ENCODE peak calls at places on chromosomes 5 and 9, in six cellular contexts. One of them, this sample, is unnamed.
A peak's percentile ranks its signal among the peaks of the same experiment; 100 is the strongest.

GRCh38 chr5:958701-959571 is 49.7 kb upstream of the NKD2 start:
- DNase-seq in upper lobe of left lung: peak; percentile 42
- DNase-seq in sigmoid colon: no peak
- DNase-seq in transverse colon: peak; percentile 27
- DNase-seq in HFFc6: no peak
- DNase-seq in lung: peak; percentile 63
- DNase-seq in this sample: no peak

GRCh38 chr5:82163459-82164108 is 114.6 kb downstream of the RPS23 start:
- DNase-seq in upper lobe of left lung: no peak
- DNase-seq in sigmoid colon: no peak
- DNase-seq in transverse colon: no peak
- DNase-seq in HFFc6: no peak
- DNase-seq in lung: no peak
- DNase-seq in this sample: no peak

GRCh38 chr5:116411101-116411571 is 163.5 kb downstream of the SEMA6A start:
- DNase-seq in upper lobe of left lung: no peak
- DNase-seq in sigmoid colon: peak; percentile 66
- DNase-seq in transverse colon: no peak
- DNase-seq in HFFc6: no peak
- DNase-seq in lung: no peak
- DNase-seq in this sample: no peak

GRCh38 chr5:14416709-14417108 is 164.9 kb upstream of the OTULINL start:
- DNase-seq in upper lobe of left lung: no peak
- DNase-seq in sigmoid colon: no peak
- DNase-seq in transverse colon: no peak
- DNase-seq in HFFc6: no peak
- DNase-seq in lung: no peak
- DNase-seq in this sample: no peak

GRCh38 chr5:166111021-166111420 is 2180.4 kb upstream of the WWC1 start:
- DNase-seq in upper lobe of left lung: no peak
- DNase-seq in sigmoid colon: no peak
- DNase-seq in transverse colon: no peak
- DNase-seq in HFFc6: no peak
- DNase-seq in lung: no peak
- DNase-seq in this sample: no peak

GRCh38 chr5:150946351-150946905 is 41.6 kb upstream of the ZNF300 start:
- DNase-seq in upper lobe of left lung: peak; percentile 28
- DNase-seq in sigmoid colon: peak; percentile 94
- DNase-seq in transverse colon: peak; percentile 53
- DNase-seq in HFFc6: no peak
- DNase-seq in lung: peak; percentile 70
- DNase-seq in this sample: no peak

GRCh38 chr9:129287595-129288305 is 109.7 kb upstream of the IER5L start:
- DNase-seq in upper lobe of left lung: no peak
- DNase-seq in sigmoid colon: peak; percentile 29
- DNase-seq in transverse colon: no peak
- DNase-seq in HFFc6: no peak
- DNase-seq in lung: no peak
- DNase-seq in this sample: no peak

GRCh38 chr9:83474631-83475030 is 63.6 kb downstream of the FRMD3 start:
- DNase-seq in upper lobe of left lung: no peak
- DNase-seq in sigmoid colon: no peak
- DNase-seq in transverse colon: no peak
- DNase-seq in HFFc6: no peak
- DNase-seq in lung: no peak
- DNase-seq in this sample: no peak

GRCh38 chr5:9604416-9604815 is 25.7 kb downstream of the TAS2R1 start:
- DNase-seq in upper lobe of left lung: no peak
- DNase-seq in sigmoid colon: no peak
- DNase-seq in transverse colon: no peak
- DNase-seq in HFFc6: no peak
- DNase-seq in lung: no peak
- DNase-seq in this sample: no peak

GRCh38 chr5:83900307-83900706 is 179.7 kb upstream of the HAPLN1 start:
- DNase-seq in upper lobe of left lung: no peak
- DNase-seq in sigmoid colon: no peak
- DNase-seq in transverse colon: no peak
- DNase-seq in HFFc6: no peak
- DNase-seq in lung: no peak
- DNase-seq in this sample: no peak

GRCh38 chr5:86878250-86878649 is 260.5 kb downstream of the COX7C start:
- DNase-seq in upper lobe of left lung: no peak
- DNase-seq in sigmoid colon: no peak
- DNase-seq in transverse colon: no peak
- DNase-seq in HFFc6: no peak
- DNase-seq in lung: no peak
- DNase-seq in this sample: no peak

GRCh38 chr9:2271426-2271825 is 256.3 kb downstream of the SMARCA2 start:
- DNase-seq in upper lobe of left lung: peak; percentile 48
- DNase-seq in sigmoid colon: no peak
- DNase-seq in transverse colon: peak; percentile 10
- DNase-seq in HFFc6: no peak
- DNase-seq in lung: no peak
- DNase-seq in this sample: peak; percentile 45

GRCh38 chr9:129322641-129323375 is 144.7 kb upstream of the IER5L start:
- DNase-seq in upper lobe of left lung: peak; percentile 8
- DNase-seq in sigmoid colon: peak; percentile 33
- DNase-seq in transverse colon: no peak
- DNase-seq in HFFc6: no peak
- DNase-seq in lung: no peak
- DNase-seq in this sample: no peak

GRCh38 chr9:70425192-70425591 is 10.7 kb upstream of the KLF9 start:
- DNase-seq in upper lobe of left lung: no peak
- DNase-seq in sigmoid colon: no peak
- DNase-seq in transverse colon: no peak
- DNase-seq in HFFc6: no peak
- DNase-seq in lung: no peak
- DNase-seq in this sample: no peak

GRCh38 chr5:127909821-127910220 is 173.7 kb upstream of the SLC12A2 start:
- DNase-seq in upper lobe of left lung: no peak
- DNase-seq in sigmoid colon: no peak
- DNase-seq in transverse colon: no peak
- DNase-seq in HFFc6: no peak
- DNase-seq in lung: no peak
- DNase-seq in this sample: no peak

GRCh38 chr9:22088372-22089063 is 79.4 kb upstream of the CDKN2B start:
- DNase-seq in upper lobe of left lung: no peak
- DNase-seq in sigmoid colon: no peak
- DNase-seq in transverse colon: peak; percentile 63
- DNase-seq in HFFc6: no peak
- DNase-seq in lung: no peak
- DNase-seq in this sample: no peak

GRCh38 chr9:135079676-135080075 is 7.8 kb upstream of the OLFM1 start:
- DNase-seq in upper lobe of left lung: peak; percentile 12
- DNase-seq in sigmoid colon: peak; percentile 38
- DNase-seq in transverse colon: peak; percentile 1
- DNase-seq in HFFc6: no peak
- DNase-seq in lung: no peak
- DNase-seq in this sample: no peak

GRCh38 chr9:88799706-88800682 is 191.3 kb upstream of the S1PR3 start:
- DNase-seq in upper lobe of left lung: no peak
- DNase-seq in sigmoid colon: no peak
- DNase-seq in transverse colon: no peak
- DNase-seq in HFFc6: no peak
- DNase-seq in lung: no peak
- DNase-seq in this sample: no peak

GRCh38 chr9:111896942-111897830 is 572 bp downstream of the UGCG start:
- DNase-seq in upper lobe of left lung: peak; percentile 66
- DNase-seq in sigmoid colon: peak; percentile 79
- DNase-seq in transverse colon: peak; percentile 62
- DNase-seq in HFFc6: peak; percentile 15
- DNase-seq in lung: peak; percentile 62
- DNase-seq in this sample: peak; percentile 34

GRCh38 chr9:122190597-122191381 is 31.1 kb downstream of the MORN5 start:
- DNase-seq in upper lobe of left lung: peak; percentile 64
- DNase-seq in sigmoid colon: no peak
- DNase-seq in transverse colon: no peak
- DNase-seq in HFFc6: peak; percentile 41
- DNase-seq in lung: peak; percentile 52
- DNase-seq in this sample: no peak

GRCh38 chr5:174503461-174504265 is 220.7 kb upstream of the MSX2 start:
- DNase-seq in upper lobe of left lung: no peak
- DNase-seq in sigmoid colon: no peak
- DNase-seq in transverse colon: peak; percentile 52
- DNase-seq in HFFc6: peak; percentile 13
- DNase-seq in lung: no peak
- DNase-seq in this sample: no peak

DNA sequence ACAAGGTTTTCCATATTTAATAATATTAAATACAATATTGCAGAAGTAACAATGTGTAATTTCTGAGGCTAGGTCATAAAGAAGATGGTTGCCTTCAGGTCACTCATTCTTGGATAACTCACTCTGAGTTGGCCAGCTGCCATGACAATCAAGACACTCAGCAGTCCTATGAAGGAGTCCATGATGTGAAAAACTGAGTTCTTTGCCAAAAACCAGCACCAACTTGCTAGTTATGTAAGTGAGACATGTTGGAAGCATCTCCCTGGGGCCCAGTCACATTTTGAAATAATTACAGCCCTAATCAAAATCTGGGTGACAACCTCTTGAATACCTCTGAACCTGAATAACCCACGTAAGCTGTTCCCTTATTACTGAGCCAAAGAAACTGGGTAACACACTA is 453.2 kb downstream of the CDH18 start:
- DNase-seq in upper lobe of left lung: no peak
- DNase-seq in sigmoid colon: no peak
- DNase-seq in transverse colon: no peak
- DNase-seq in HFFc6: no peak
- DNase-seq in lung: no peak
- DNase-seq in this sample: no peak
- TF ChIP-seq CTCF in upper lobe of left lung: no peak
- TF ChIP-seq CTCF in sigmoid colon: no peak
- TF ChIP-seq CTCF in transverse colon: no peak
- TF ChIP-seq CTCF in HFFc6: no peak
- TF ChIP-seq CTCF in lung: no peak
- TF ChIP-seq CTCF in this sample: no peak

GRCh38 chr9:99513441-99514112 is 291.5 kb downstream of the SEC61B start:
- DNase-seq in upper lobe of left lung: peak; percentile 23
- DNase-seq in sigmoid colon: no peak
- DNase-seq in transverse colon: no peak
- DNase-seq in HFFc6: no peak
- DNase-seq in lung: no peak
- DNase-seq in this sample: peak; percentile 59

GRCh38 chr9:99509291-99509826 is 287.3 kb downstream of the SEC61B start:
- DNase-seq in upper lobe of left lung: no peak
- DNase-seq in sigmoid colon: no peak
- DNase-seq in transverse colon: no peak
- DNase-seq in HFFc6: no peak
- DNase-seq in lung: no peak
- DNase-seq in this sample: no peak

GRCh38 chr9:99515087-99515486 is 293.0 kb downstream of the SEC61B start:
- DNase-seq in upper lobe of left lung: peak; percentile 51
- DNase-seq in sigmoid colon: no peak
- DNase-seq in transverse colon: no peak
- DNase-seq in HFFc6: no peak
- DNase-seq in lung: no peak
- DNase-seq in this sample: peak; percentile 29

GRCh38 chr9:99509900-99510299 is 287.8 kb downstream of the SEC61B start:
- DNase-seq in upper lobe of left lung: no peak
- DNase-seq in sigmoid colon: no peak
- DNase-seq in transverse colon: no peak
- DNase-seq in HFFc6: no peak
- DNase-seq in lung: no peak
- DNase-seq in this sample: peak; percentile 31

GRCh38 chr9:99511723-99512122 is 289.6 kb downstream of the SEC61B start:
- DNase-seq in upper lobe of left lung: no peak
- DNase-seq in sigmoid colon: no peak
- DNase-seq in transverse colon: no peak
- DNase-seq in HFFc6: no peak
- DNase-seq in lung: no peak
- DNase-seq in this sample: no peak
- TF ChIP-seq CTCF in upper lobe of left lung: no peak
- TF ChIP-seq CTCF in sigmoid colon: no peak
- TF ChIP-seq CTCF in transverse colon: no peak
- TF ChIP-seq CTCF in HFFc6: peak; percentile 49
- TF ChIP-seq CTCF in lung: no peak
- TF ChIP-seq CTCF in this sample: no peak

GRCh38 chr9:21060919-21061561 is 16.7 kb downstream of the IFNB1 start:
- DNase-seq in upper lobe of left lung: no peak
- DNase-seq in sigmoid colon: no peak
- DNase-seq in transverse colon: peak; percentile 10
- DNase-seq in HFFc6: peak; percentile 62
- DNase-seq in lung: no peak
- DNase-seq in this sample: no peak
- TF ChIP-seq CTCF in upper lobe of left lung: no peak
- TF ChIP-seq CTCF in sigmoid colon: no peak
- TF ChIP-seq CTCF in transverse colon: no peak
- TF ChIP-seq CTCF in HFFc6: peak; percentile 29
- TF ChIP-seq CTCF in lung: no peak
- TF ChIP-seq CTCF in this sample: no peak

GRCh38 chr9:119366909-119367690 is 2.1 kb downstream of the BRINP1 start:
- DNase-seq in upper lobe of left lung: no peak
- DNase-seq in sigmoid colon: no peak
- DNase-seq in transverse colon: no peak
- DNase-seq in HFFc6: no peak
- DNase-seq in lung: no peak
- DNase-seq in this sample: no peak

GRCh38 chr9:119368681-119369581 is at the start of gene BRINP1:
- DNase-seq in upper lobe of left lung: no peak
- DNase-seq in sigmoid colon: no peak
- DNase-seq in transverse colon: no peak
- DNase-seq in HFFc6: no peak
- DNase-seq in lung: no peak
- DNase-seq in this sample: no peak

GRCh38 chr9:119368179-119368578 is 1.1 kb downstream of the BRINP1 start:
- DNase-seq in upper lobe of left lung: no peak
- DNase-seq in sigmoid colon: no peak
- DNase-seq in transverse colon: no peak
- DNase-seq in HFFc6: no peak
- DNase-seq in lung: no peak
- DNase-seq in this sample: no peak

GRCh38 chr9:119369670-119370366 is 583 bp upstream of the BRINP1 start:
- DNase-seq in upper lobe of left lung: no peak
- DNase-seq in sigmoid colon: no peak
- DNase-seq in transverse colon: no peak
- DNase-seq in HFFc6: no peak
- DNase-seq in lung: no peak
- DNase-seq in this sample: no peak

DNA sequence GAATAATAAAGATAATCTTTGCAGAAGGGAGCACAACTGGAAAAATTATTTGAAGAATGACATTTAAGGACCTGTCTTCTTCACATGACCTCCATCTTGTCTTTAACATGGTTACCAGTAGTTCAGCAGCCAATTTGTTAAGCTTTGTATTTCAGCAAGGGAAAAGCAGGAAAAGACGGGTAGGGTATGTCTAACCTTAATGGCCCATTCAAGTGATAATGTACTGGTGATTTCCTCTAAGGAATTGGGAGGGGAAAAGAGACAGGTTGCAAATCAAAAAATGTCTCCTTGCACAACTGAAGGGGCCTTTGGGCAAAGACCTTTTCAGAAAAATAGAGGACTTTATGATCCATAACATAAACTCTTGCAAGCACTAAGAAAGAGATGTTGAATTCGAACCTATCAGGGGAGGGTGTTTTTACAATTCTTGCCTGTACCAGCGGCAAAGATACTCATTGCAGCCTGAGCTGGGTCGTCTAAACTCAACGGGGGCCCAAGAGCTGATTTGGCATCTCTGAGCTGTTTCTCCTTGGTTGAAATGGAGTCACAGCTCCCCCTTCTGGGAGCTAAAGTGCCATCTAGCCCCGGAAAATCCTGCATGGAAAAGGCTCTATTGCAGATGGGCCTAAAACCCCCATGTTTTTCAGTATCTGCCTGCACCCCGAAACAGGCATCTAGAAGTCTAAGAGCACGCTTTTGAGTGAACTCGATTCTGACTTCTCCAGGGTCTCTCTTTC is 3.8 kb downstream of the BRINP1 start:
- DNase-seq in upper lobe of left lung: no peak
- DNase-seq in sigmoid colon: no peak
- DNase-seq in transverse colon: no peak
- DNase-seq in HFFc6: peak; percentile 3
- DNase-seq in lung: no peak
- DNase-seq in this sample: no peak
- TF ChIP-seq CTCF in upper lobe of left lung: no peak
- TF ChIP-seq CTCF in sigmoid colon: peak; percentile 35
- TF ChIP-seq CTCF in transverse colon: no peak
- TF ChIP-seq CTCF in HFFc6: peak; percentile 69
- TF ChIP-seq CTCF in lung: no peak
- TF ChIP-seq CTCF in this sample: peak; percentile 15

This sample was measured in GM10248.